ENCODE peak calls at places on chromosome 22, in ten cellular contexts. N, L, Z, T, U, J, G, I, W and Y are unnamed samples.

GRCh38 chr22:24443668-24444067 is 16.3 kb downstream of the ADORA2A start:
- DNase-seq in N (no peak), L (no peak), Z (no peak), T (no peak), U (no peak), J (no peak), G (no peak), I (no peak), W (no peak), Y (no peak)

GRCh38 chr22:27990879-27991278 is 71.8 kb upstream of the PITPNB start:
- DNase-seq in N (no peak), L (peak), Z (no peak), T (no peak), U (no peak), J (no peak), G (no peak), I (no peak), W (no peak), Y (no peak)

GRCh38 chr22:40512426-40513136 is 123.9 kb downstream of the MRTFA start:
- DNase-seq in N (peak), L (peak), Z (peak), T (no peak), U (peak), J (no peak), G (peak), I (peak), W (peak), Y (no peak)

GRCh38 chr22:49928571-49929552 is 10.4 kb downstream of the CRELD2 start:
- DNase-seq in N (no peak), L (no peak), Z (no peak), T (no peak), U (no peak), J (no peak), G (no peak), I (no peak), W (no peak), Y (no peak)

GRCh38 chr22:33480118-33480517 is 421.9 kb upstream of the SYN3 start:
- DNase-seq in N (no peak), L (no peak), Z (no peak), T (no peak), U (no peak), J (no peak), G (no peak), I (no peak), W (no peak), Y (no peak)

GRCh38 chr22:40004836-40005235 is 10.1 kb downstream of the FAM83F start:
- DNase-seq in N (no peak), L (no peak), Z (no peak), T (no peak), U (no peak), J (no peak), G (no peak), I (no peak), W (no peak), Y (no peak)

GRCh38 chr22:49760630-49761571 is 66.8 kb downstream of the BRD1 start:
- DNase-seq in N (peak), L (no peak), Z (no peak), T (no peak), U (no peak), J (no peak), G (no peak), I (no peak), W (no peak), Y (no peak)

GRCh38 chr22:41780714-41781507 is 19.6 kb upstream of the CCDC134 start:
- DNase-seq in N (peak), L (peak), Z (no peak), T (peak), U (peak), J (no peak), G (no peak), I (no peak), W (peak), Y (no peak)

GRCh38 chr22:24232124-24232523 is 12.8 kb downstream of the GGT5 start:
- DNase-seq in N (no peak), L (no peak), Z (no peak), T (no peak), U (no peak), J (no peak), G (no peak), I (no peak), W (no peak), Y (no peak)

GRCh38 chr22:19225560-19225959 is 47.0 kb upstream of the SLC25A1 start:
- DNase-seq in N (no peak), L (no peak), Z (no peak), T (no peak), U (no peak), J (no peak), G (no peak), I (no peak), W (no peak), Y (no peak)